ENCODE peak calls at places on chromosomes 13 and 19, in five cellular contexts. One of them, this sample, is unnamed.

GRCh38 chr19:40221858-40222619 is 3.9 kb upstream of the TTC9B start:
- DNase-seq in Peyer's patch: peak; percentile 77
- DNase-seq in tibial artery: peak; percentile 81
- DNase-seq in aorta: peak; percentile 85
- DNase-seq in uterus: peak; percentile 84
- DNase-seq in this sample: peak; percentile 90

GRCh38 chr13:110309661-110310524 is 2.8 kb downstream of the COL4A2 start:
- DNase-seq in Peyer's patch: no peak
- DNase-seq in tibial artery: no peak
- DNase-seq in uterus: no peak
- DNase-seq in aorta: no peak
- DNase-seq in this sample: no peak

GRCh38 chr13:62357887-62358645 is 942.4 kb upstream of the PCDH20 start:
- DNase-seq in tibial artery: no peak
- DNase-seq in Peyer's patch: no peak
- DNase-seq in aorta: no peak
- DNase-seq in uterus: no peak
- DNase-seq in this sample: peak; percentile 70

GRCh38 chr19:1355974-1356865 is 27.5 kb upstream of the NDUFS7 start:
- DNase-seq in tibial artery: no peak
- DNase-seq in aorta: no peak
- DNase-seq in uterus: peak; percentile 84
- DNase-seq in Peyer's patch: no peak
- DNase-seq in this sample: no peak

GRCh38 chr13:35833031-35833430 is 298.2 kb downstream of the DCLK1 start:
- DNase-seq in aorta: no peak
- DNase-seq in Peyer's patch: no peak
- DNase-seq in uterus: no peak
- DNase-seq in tibial artery: no peak
- DNase-seq in this sample: no peak

GRCh38 chr19:14006766-14007562 is 844 bp upstream of the RFX1 start:
- DNase-seq in uterus: no peak
- DNase-seq in aorta: peak; percentile 92
- DNase-seq in tibial artery: no peak
- DNase-seq in Peyer's patch: no peak
- DNase-seq in this sample: peak; percentile 60

GRCh38 chr13:86692291-86692690 is 893.1 kb upstream of the SLITRK6 start:
- DNase-seq in aorta: no peak
- DNase-seq in Peyer's patch: no peak
- DNase-seq in uterus: no peak
- DNase-seq in tibial artery: no peak
- DNase-seq in this sample: no peak

GRCh38 chr19:12833747-12834417 is 497 bp downstream of the RTBDN start:
- DNase-seq in Peyer's patch: no peak
- DNase-seq in uterus: no peak
- DNase-seq in tibial artery: no peak
- DNase-seq in aorta: no peak
- DNase-seq in this sample: no peak

GRCh38 chr13:51557875-51558604 is 26.2 kb upstream of the WDFY2 start:
- DNase-seq in uterus: peak; percentile 40
- DNase-seq in tibial artery: no peak
- DNase-seq in aorta: no peak
- DNase-seq in Peyer's patch: no peak
- DNase-seq in this sample: no peak

GRCh38 chr13:20828540-20829364 is 55.0 kb upstream of the EEF1AKMT1 start:
- DNase-seq in Peyer's patch: no peak
- DNase-seq in aorta: no peak
- DNase-seq in uterus: peak; percentile 39
- DNase-seq in tibial artery: no peak
- DNase-seq in this sample: peak; percentile 16

GRCh38 chr19:17754634-17755532 is 3.6 kb downstream of the FCHO1 start:
- DNase-seq in Peyer's patch: no peak
- DNase-seq in tibial artery: no peak
- DNase-seq in aorta: no peak
- DNase-seq in uterus: no peak
- DNase-seq in this sample: no peak

GRCh38 chr13:99605417-99606321 is 104.4 kb downstream of the TM9SF2 start:
- DNase-seq in aorta: peak; percentile 62
- DNase-seq in tibial artery: peak; percentile 40
- DNase-seq in uterus: peak; percentile 30
- DNase-seq in Peyer's patch: peak; percentile 77
- DNase-seq in this sample: no peak

GRCh38 chr19:11480081-11480926 is 542 bp downstream of the ELAVL3 start:
- DNase-seq in uterus: no peak
- DNase-seq in Peyer's patch: no peak
- DNase-seq in tibial artery: no peak
- DNase-seq in aorta: peak; percentile 50
- DNase-seq in this sample: no peak

GRCh38 chr13:40629678-40630384 is 36.6 kb downstream of the FOXO1 start:
- DNase-seq in uterus: no peak
- DNase-seq in aorta: no peak
- DNase-seq in Peyer's patch: no peak
- DNase-seq in tibial artery: no peak
- DNase-seq in this sample: no peak

GRCh38 chr13:94329754-94330551 is 149.5 kb downstream of the DCT start:
- DNase-seq in Peyer's patch: no peak
- DNase-seq in tibial artery: no peak
- DNase-seq in uterus: peak; percentile 41
- DNase-seq in aorta: no peak
- DNase-seq in this sample: no peak

GRCh38 chr13:21668665-21669599 is 1.9 kb upstream of the FGF9 start:
- DNase-seq in aorta: no peak
- DNase-seq in tibial artery: peak; percentile 38
- DNase-seq in uterus: peak; percentile 35
- DNase-seq in Peyer's patch: peak; percentile 58
- DNase-seq in this sample: no peak

GRCh38 chr13:27960362-27961226 is 8.5 kb downstream of the CDX2 start:
- DNase-seq in aorta: no peak
- DNase-seq in tibial artery: no peak
- DNase-seq in Peyer's patch: peak; percentile 90
- DNase-seq in uterus: no peak
- DNase-seq in this sample: no peak

GRCh38 chr13:107716241-107716640 is 499.1 kb downstream of the LIG4 start:
- DNase-seq in aorta: no peak
- DNase-seq in uterus: no peak
- DNase-seq in tibial artery: no peak
- DNase-seq in Peyer's patch: no peak
- DNase-seq in this sample: no peak

GRCh38 chr19:1173160-1173844 is 766 bp downstream of the SBNO2 start:
- DNase-seq in uterus: peak; percentile 42
- DNase-seq in tibial artery: no peak
- DNase-seq in aorta: no peak
- DNase-seq in Peyer's patch: no peak
- DNase-seq in this sample: no peak

GRCh38 chr13:79128158-79128557 is 277.9 kb downstream of the RBM26 start:
- DNase-seq in aorta: no peak
- DNase-seq in Peyer's patch: no peak
- DNase-seq in uterus: no peak
- DNase-seq in tibial artery: no peak
- DNase-seq in this sample: no peak

GRCh38 chr13:50610238-50610637 is 233.3 kb downstream of the DLEU7 start:
- DNase-seq in aorta: no peak
- DNase-seq in Peyer's patch: no peak
- DNase-seq in uterus: no peak
- DNase-seq in tibial artery: no peak
- DNase-seq in this sample: no peak

GRCh38 chr19:14496849-14497346 is 971 bp upstream of the GIPC1 start:
- DNase-seq in tibial artery: no peak
- DNase-seq in aorta: no peak
- DNase-seq in Peyer's patch: no peak
- DNase-seq in uterus: no peak
- DNase-seq in this sample: no peak

GRCh38 chr19:39362682-39363657 is 20.7 kb downstream of the SAMD4B start:
- DNase-seq in tibial artery: peak; percentile 58
- DNase-seq in aorta: no peak
- DNase-seq in Peyer's patch: no peak
- DNase-seq in uterus: no peak
- DNase-seq in this sample: no peak

GRCh38 chr19:54137913-54138776 is 583 bp downstream of the CNOT3 start:
- DNase-seq in tibial artery: no peak
- DNase-seq in Peyer's patch: no peak
- DNase-seq in uterus: no peak
- DNase-seq in aorta: no peak
- DNase-seq in this sample: no peak

GRCh38 chr13:98930014-98930625 is 47.7 kb downstream of the DOCK9 start:
- DNase-seq in Peyer's patch: no peak
- DNase-seq in tibial artery: no peak
- DNase-seq in aorta: no peak
- DNase-seq in uterus: no peak
- DNase-seq in this sample: no peak

GRCh38 chr19:21638776-21639175 is 128.6 kb downstream of the ZNF100 start:
- DNase-seq in tibial artery: no peak
- DNase-seq in aorta: no peak
- DNase-seq in Peyer's patch: no peak
- DNase-seq in uterus: no peak
- DNase-seq in this sample: no peak

GRCh38 chr13:111952814-111953213 is 114.1 kb upstream of the SOX1 start:
- DNase-seq in aorta: no peak
- DNase-seq in uterus: no peak
- DNase-seq in tibial artery: no peak
- DNase-seq in Peyer's patch: peak; percentile 12
- DNase-seq in this sample: no peak

GRCh38 chr19:11574689-11575088 is 2.8 kb downstream of the ACP5 start:
- DNase-seq in tibial artery: no peak
- DNase-seq in aorta: no peak
- DNase-seq in uterus: no peak
- DNase-seq in Peyer's patch: no peak
- DNase-seq in this sample: no peak

GRCh38 chr13:49308977-49309408 is 61.3 kb downstream of the CDADC1 start:
- DNase-seq in Peyer's patch: no peak
- DNase-seq in uterus: peak; percentile 61
- DNase-seq in tibial artery: peak; percentile 53
- DNase-seq in aorta: no peak
- DNase-seq in this sample: no peak
- H3K4me1 ChIP-seq in Peyer's patch: no peaks in the 10 kb centered on the region
- H3K4me1 ChIP-seq in uterus: no peaks in the 10 kb centered on the region
- H3K4me1 ChIP-seq in tibial artery: peaks cover 28% of the 10 kb centered on the region
- H3K4me1 ChIP-seq in aorta: peaks cover 4% of the 10 kb centered on the region
- H3K4me1 ChIP-seq in this sample: peaks cover 1% of the 10 kb centered on the region

GRCh38 chr13:42553098-42554046 is 20.6 kb upstream of the TNFSF11 start:
- DNase-seq in Peyer's patch: no peak
- DNase-seq in uterus: no peak
- DNase-seq in tibial artery: no peak
- DNase-seq in aorta: no peak
- DNase-seq in this sample: no peak

GRCh38 chr13:42549555-42549941 is 24.4 kb upstream of the TNFSF11 start:
- DNase-seq in aorta: no peak
- DNase-seq in tibial artery: no peak
- DNase-seq in Peyer's patch: no peak
- DNase-seq in uterus: no peak
- DNase-seq in this sample: no peak

GRCh38 chr13:42548731-42549554 is 25.0 kb upstream of the TNFSF11 start:
- DNase-seq in Peyer's patch: no peak
- DNase-seq in uterus: no peak
- DNase-seq in tibial artery: no peak
- DNase-seq in aorta: peak; percentile 55
- DNase-seq in this sample: no peak

GRCh38 chr13:42547615-42548014 is 26.3 kb upstream of the TNFSF11 start:
- DNase-seq in tibial artery: no peak
- DNase-seq in aorta: no peak
- DNase-seq in Peyer's patch: no peak
- DNase-seq in uterus: no peak
- DNase-seq in this sample: no peak

DNA sequence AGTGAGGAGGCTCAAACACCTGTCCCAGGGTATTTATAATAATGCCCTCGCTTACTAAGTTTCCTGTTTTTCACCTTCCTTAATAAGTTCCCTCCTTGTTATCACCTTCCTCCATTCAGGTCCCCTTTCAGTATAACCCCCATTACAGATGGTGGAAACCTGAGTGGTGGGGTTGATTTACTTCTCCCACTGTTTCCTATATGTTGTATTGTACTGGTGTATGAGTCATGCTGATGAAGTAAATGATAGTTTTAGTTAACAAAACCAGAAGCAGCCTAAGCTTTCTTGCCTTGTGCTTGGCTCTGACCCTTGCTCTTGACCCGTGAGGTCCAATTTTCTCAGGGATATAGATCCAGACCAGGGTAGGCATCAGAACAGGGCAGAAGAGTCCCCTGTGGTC is 22.3 kb upstream of the TNFSF11 start:
- DNase-seq in Peyer's patch: no peak
- DNase-seq in uterus: no peak
- DNase-seq in aorta: no peak
- DNase-seq in tibial artery: no peak
- DNase-seq in this sample: no peak
- H3K4me3 ChIP-seq in Peyer's patch: no peak overlapping the region
- H3K4me3 ChIP-seq in uterus: no peak overlapping the region
- H3K4me3 ChIP-seq in aorta: no peak overlapping the region
- H3K4me3 ChIP-seq in tibial artery: no peak overlapping the region
- H3K4me3 ChIP-seq in this sample: no peak overlapping the region

GRCh38 chr19:2771786-2772674 is 11.0 kb downstream of the SGTA start:
- DNase-seq in uterus: no peak
- DNase-seq in tibial artery: no peak
- DNase-seq in aorta: no peak
- DNase-seq in Peyer's patch: no peak
- DNase-seq in this sample: no peak

GRCh38 chr19:2775556-2776430 is 7.3 kb downstream of the SGTA start:
- DNase-seq in Peyer's patch: peak; percentile 65
- DNase-seq in tibial artery: peak; percentile 42
- DNase-seq in aorta: peak; percentile 86
- DNase-seq in uterus: peak; percentile 50
- DNase-seq in this sample: no peak

GRCh38 chr19:2774953-2775555 is 8.0 kb downstream of the SGTA start:
- DNase-seq in Peyer's patch: no peak
- DNase-seq in uterus: no peak
- DNase-seq in tibial artery: no peak
- DNase-seq in aorta: no peak
- DNase-seq in this sample: no peak

GRCh38 chr19:2770055-2771013 is 12.7 kb downstream of the SGTA start:
- DNase-seq in Peyer's patch: no peak
- DNase-seq in uterus: no peak
- DNase-seq in tibial artery: no peak
- DNase-seq in aorta: peak; percentile 70
- DNase-seq in this sample: no peak

GRCh38 chr19:2774083-2774679 is 8.9 kb downstream of the SGTA start:
- DNase-seq in uterus: no peak
- DNase-seq in Peyer's patch: no peak
- DNase-seq in aorta: no peak
- DNase-seq in tibial artery: no peak
- DNase-seq in this sample: no peak
- H3K4me1 ChIP-seq in uterus: peaks cover 4% of the 10 kb centered on the region
- H3K4me1 ChIP-seq in Peyer's patch: no peaks in the 10 kb centered on the region
- H3K4me1 ChIP-seq in aorta: no peaks in the 10 kb centered on the region
- H3K4me1 ChIP-seq in tibial artery: peaks cover 7% of the 10 kb centered on the region
- H3K4me1 ChIP-seq in this sample: no peaks in the 10 kb centered on the region

GRCh38 chr19:56221851-56222250 is 19.8 kb downstream of the ZSCAN5C start:
- DNase-seq in tibial artery: no peak
- DNase-seq in Peyer's patch: no peak
- DNase-seq in aorta: no peak
- DNase-seq in uterus: no peak
- DNase-seq in this sample: no peak

GRCh38 chr19:56222901-56223300 is 20.8 kb downstream of the ZSCAN5C start:
- DNase-seq in tibial artery: no peak
- DNase-seq in Peyer's patch: no peak
- DNase-seq in aorta: no peak
- DNase-seq in uterus: no peak
- DNase-seq in this sample: no peak

GRCh38 chr19:56211718-56212117 is 9.6 kb downstream of the ZSCAN5C start:
- DNase-seq in uterus: no peak
- DNase-seq in Peyer's patch: no peak
- DNase-seq in tibial artery: no peak
- DNase-seq in aorta: no peak
- DNase-seq in this sample: no peak

GRCh38 chr19:56217039-56217949 is 15.2 kb downstream of the ZSCAN5C start:
- DNase-seq in aorta: peak; percentile 48
- DNase-seq in uterus: no peak
- DNase-seq in Peyer's patch: no peak
- DNase-seq in tibial artery: peak; percentile 23
- DNase-seq in this sample: peak; percentile 25
- H3K4me3 ChIP-seq in aorta: no peak overlapping the region
- H3K4me3 ChIP-seq in uterus: no peak overlapping the region
- H3K4me3 ChIP-seq in Peyer's patch: no peak overlapping the region
- H3K4me3 ChIP-seq in tibial artery: peak overlapping the region; percentile 52
- H3K4me3 ChIP-seq in this sample: peak overlapping the region; percentile 19

This sample was measured in iPS DF 6.9.